ENCODE peak calls at places on chromosomes 2 and 18, in four cellular contexts. P, N, O and I are unnamed samples.

GRCh38 chr18:75111673-75112485 is 97.1 kb downstream of the PTGR3 start:
- DNase-seq in O (no peak), P (no peak), N (no peak), I (no peak)

GRCh38 chr18:56565596-56566355 is 72.6 kb downstream of the TXNL1 start:
- DNase-seq in N (no peak), P (no peak), O (no peak), I (no peak)

GRCh38 chr18:36419913-36420531 is 122.5 kb downstream of the FHOD3 start:
- DNase-seq in N (no peak), O (no peak), P (no peak), I (no peak)

GRCh38 chr18:13615432-13615861 is 110.9 kb downstream of the FAM210A start:
- DNase-seq in N (no peak), P (no peak), O (no peak), I (no peak)

GRCh38 chr2:208426414-208426813 is 19.8 kb downstream of the PTH2R start:
- DNase-seq in N (no peak), P (no peak), O (no peak), I (no peak)

GRCh38 chr18:14089176-14089575 is 43.1 kb downstream of the ZNF519 start:
- DNase-seq in P (no peak), O (no peak), N (no peak), I (no peak)

GRCh38 chr2:237497820-237498128 is 10.7 kb downstream of the MLPH start:
- DNase-seq in N (no peak), P (peak; percentile 76), O (no peak), I (no peak)

GRCh38 chr2:127404466-127405251 is 13.6 kb upstream of the PROC start:
- DNase-seq in N (no peak), P (no peak), O (no peak), I (no peak)

GRCh38 chr2:151766421-151767153 is 32.3 kb upstream of the NEB start:
- DNase-seq in O (no peak), P (no peak), N (no peak), I (no peak)

GRCh38 chr2:127228102-127228501 is 8.0 kb upstream of the CYP27C1 start:
- DNase-seq in O (no peak), N (no peak), P (no peak), I (no peak)

GRCh38 chr2:234422895-234423505 is 73.9 kb downstream of the ARL4C start:
- DNase-seq in O (no peak), N (no peak), P (no peak), I (peak; percentile 33)

GRCh38 chr2:165436559-165436958 is 32.9 kb upstream of the CSRNP3 start:
- DNase-seq in P (no peak), O (no peak), N (no peak), I (no peak)

GRCh38 chr18:44681039-44681595 is 429 bp downstream of the SETBP1 start:
- DNase-seq in O (no peak), N (no peak), P (peak; percentile 27), I (no peak)

GRCh38 chr2:133484106-133484505 is 84.2 kb downstream of the NCKAP5 start:
- DNase-seq in P (no peak), N (no peak), O (no peak), I (no peak)

GRCh38 chr2:230934291-230935131 is 9.5 kb upstream of the GPR55 start:
- DNase-seq in O (peak; percentile 21), N (no peak), P (no peak), I (no peak)

GRCh38 chr18:43625582-43625981 is 348.3 kb upstream of the SYT4 start:
- DNase-seq in O (no peak), P (no peak), N (no peak), I (no peak)

GRCh38 chr2:181573140-181573736 is 83.7 kb downstream of the CERKL start:
- DNase-seq in O (no peak), P (no peak), N (no peak), I (no peak)

GRCh38 chr2:113390133-113390849 is 47.2 kb upstream of the ZNG1B start:
- DNase-seq in O (peak; percentile 46), N (peak; percentile 71), P (peak; percentile 55), I (peak; percentile 52)

GRCh38 chr2:68809324-68810240 is 61.6 kb downstream of the BMP10 start:
- DNase-seq in N (no peak), P (no peak), O (no peak), I (no peak)

GRCh38 chr2:5673861-5674240 is 18.3 kb upstream of the SOX11 start:
- DNase-seq in P (no peak), O (no peak), N (no peak), I (no peak)

GRCh38 chr2:232013701-232014353 is 52.3 kb downstream of the DIS3L2 start:
- DNase-seq in P (no peak), O (no peak), N (peak; percentile 19), I (no peak)

GRCh38 chr2:57906152-57906732 is 140.4 kb upstream of the VRK2 start:
- DNase-seq in O (no peak), P (no peak), N (no peak), I (no peak)

GRCh38 chr2:86216577-86217555 is 17.6 kb downstream of the MRPL35 start:
- DNase-seq in N (no peak), O (no peak), P (no peak), I (no peak)

GRCh38 chr18:45997689-45998088 is 30.6 kb upstream of the EPG5 start:
- DNase-seq in O (no peak), P (no peak), N (no peak), I (no peak)

GRCh38 chr18:69002233-69002632 is 204.4 kb downstream of the CCDC102B start:
- DNase-seq in N (no peak), O (no peak), P (no peak), I (no peak)

GRCh38 chr2:47087051-47087450 is 68.1 kb downstream of the STPG4 start:
- DNase-seq in O (no peak), N (no peak), P (no peak), I (no peak)

GRCh38 chr2:47088371-47089082 is 66.6 kb downstream of the STPG4 start:
- DNase-seq in O (no peak), N (no peak), P (no peak), I (no peak)

GRCh38 chr2:47086054-47086471 is 69.0 kb downstream of the STPG4 start:
- DNase-seq in O (no peak), P (no peak), N (no peak), I (no peak)

GRCh38 chr2:47083886-47084682 is 71.0 kb downstream of the STPG4 start:
- DNase-seq in N (no peak), P (peak; percentile 78), O (no peak), I (no peak)

DNA sequence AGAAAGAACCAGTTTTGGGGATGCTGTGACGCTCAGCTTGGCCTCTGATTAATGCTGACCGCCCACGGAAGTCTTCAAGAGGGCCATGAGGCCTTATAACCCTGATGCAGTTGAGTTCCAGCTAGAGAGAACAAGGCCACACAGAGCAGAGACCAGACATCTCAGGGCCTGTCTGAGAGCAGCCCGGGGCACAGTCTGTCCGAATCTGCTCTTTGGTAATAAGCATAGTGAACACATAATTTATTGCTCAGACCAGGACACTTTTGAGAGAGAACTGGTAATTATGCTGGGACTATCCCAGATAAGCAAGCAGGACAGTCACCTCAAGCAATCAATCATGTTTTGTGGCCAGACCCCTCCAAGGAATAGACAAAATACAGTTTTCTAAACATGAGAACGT is 68.5 kb downstream of the STPG4 start:
- DNase-seq in N (no peak), P (peak; percentile 63), O (no peak), I (no peak)
- H3K27ac ChIP-seq in N (no peak overlapping the region), P (no peak overlapping the region), O (no peak overlapping the region), I (no peak overlapping the region)

GRCh38 chr2:98833172-98833916 is 102.4 kb upstream of the MGAT4A start:
- DNase-seq in N (no peak), P (no peak), O (no peak), I (no peak)
- TF ChIP-seq EP300 in N (no peak), P (no peak), O (no peak), I (no peak)

GRCh38 chr2:119521437-119521825 is 2.9 kb downstream of the SCTR start:
- DNase-seq in O (no peak), P (no peak), N (no peak), I (no peak)

GRCh38 chr2:119523383-119523958 is 812 bp downstream of the SCTR start:
- DNase-seq in N (no peak), P (no peak), O (no peak), I (no peak)

GRCh38 chr2:119525574-119525973 is 1.3 kb upstream of the SCTR start:
- DNase-seq in O (no peak), N (no peak), P (no peak), I (no peak)

GRCh38 chr2:119522561-119523110 is 1.6 kb downstream of the SCTR start:
- DNase-seq in P (no peak), N (no peak), O (no peak), I (no peak)

DNA sequence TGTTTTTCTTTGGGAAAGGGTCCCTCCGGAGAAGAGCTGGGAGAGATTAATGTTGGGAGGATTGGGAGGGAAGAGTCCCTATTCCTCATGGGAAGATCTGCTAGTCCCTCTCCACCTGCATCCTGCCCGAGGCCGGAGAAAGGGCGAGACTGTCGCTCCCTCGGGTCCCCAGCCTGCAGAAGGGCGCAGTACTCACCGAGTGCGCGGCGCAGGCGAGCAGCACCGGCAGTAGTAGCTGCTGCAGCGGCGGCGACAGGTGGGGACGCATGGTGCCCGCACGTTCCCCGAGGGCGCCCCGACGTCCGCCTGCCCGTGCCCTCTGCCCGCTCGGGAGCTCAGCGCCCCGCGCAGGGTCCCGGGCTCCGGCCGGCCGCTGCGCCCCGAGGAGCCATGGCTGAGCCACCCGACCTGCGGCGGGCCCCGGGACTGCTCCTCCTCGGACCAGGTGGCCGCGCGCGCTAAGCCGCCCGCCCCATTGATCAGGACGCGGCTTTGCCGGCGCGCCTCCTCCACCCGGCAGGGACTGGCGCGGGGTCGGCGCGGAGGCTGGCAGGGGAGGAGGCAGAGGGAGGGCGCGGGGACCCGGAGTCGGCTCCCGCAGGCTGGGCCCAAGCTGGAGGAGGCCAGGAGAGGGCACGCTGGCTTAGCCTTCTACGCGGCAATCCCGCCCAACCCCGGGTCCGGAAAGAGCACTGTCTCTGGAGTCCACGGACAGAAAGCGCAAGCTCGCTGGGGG is at the start of gene SCTR:
- DNase-seq in O (peak; percentile 36), P (no peak), N (no peak), I (no peak)
- H3K27ac ChIP-seq in O (no peak within 1 kb of the TSS), P (no peak within 1 kb of the TSS), N (no peak within 1 kb of the TSS), I (no peak within 1 kb of the TSS)

DNA sequence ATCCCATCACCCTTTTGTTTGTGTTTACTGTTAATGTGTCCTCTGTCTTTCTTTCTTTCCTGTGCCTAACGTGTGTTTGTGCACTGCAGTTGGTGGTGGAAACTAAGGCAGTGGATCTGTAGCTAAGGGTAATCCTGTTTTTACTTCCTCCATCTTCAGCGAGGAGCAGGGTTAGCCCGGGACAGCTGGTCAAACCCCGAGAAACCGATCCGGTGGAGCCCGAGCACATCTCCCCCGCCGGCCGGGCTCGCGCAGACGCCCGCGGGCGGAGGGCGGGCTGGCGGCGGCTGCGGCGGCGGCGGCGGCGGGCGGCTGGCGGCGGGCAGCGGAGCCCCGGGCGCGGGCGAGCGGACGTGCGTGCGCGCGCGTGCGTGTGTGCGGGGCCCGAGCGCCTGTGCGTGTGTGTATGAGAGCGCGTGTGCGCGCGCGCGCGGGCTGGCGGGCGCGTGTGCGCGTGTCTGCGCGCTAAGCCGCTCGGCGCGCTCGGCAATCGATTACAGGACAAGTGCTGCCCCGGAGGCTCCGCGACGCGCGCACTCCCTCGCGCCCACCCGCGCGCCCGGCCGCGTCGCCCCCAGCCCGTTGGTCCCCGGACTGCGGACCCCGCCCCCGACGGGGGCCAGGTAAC is at the start of gene IKZF2:
- DNase-seq in O (peak; percentile 88), P (peak; percentile 87), N (peak; percentile 79), I (peak; percentile 84)
- TF ChIP-seq EP300 in O (no peak), P (no peak), N (peak; percentile 19), I (no peak)

DNA sequence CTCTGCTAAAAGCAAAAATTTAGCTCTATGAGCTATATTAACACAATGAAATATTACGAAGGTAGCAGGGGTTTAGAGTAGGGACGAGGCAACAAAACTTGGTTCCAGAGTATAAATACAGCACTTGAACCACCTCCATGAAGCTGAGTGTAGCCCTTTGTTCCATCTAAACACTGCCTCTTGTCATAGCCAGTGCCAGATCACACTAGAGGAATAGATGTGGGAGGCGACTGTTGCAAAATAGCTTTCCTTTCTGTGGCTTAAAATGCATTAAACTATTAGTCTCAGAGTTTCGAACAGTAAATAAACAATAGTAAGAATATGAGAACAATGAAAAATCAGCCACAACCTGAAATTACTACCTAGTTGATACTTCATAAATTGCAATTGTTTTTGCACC is 29.8 kb downstream of the PIEZO2 start:
- DNase-seq in N (no peak), P (no peak), O (no peak), I (no peak)
- H3K27ac ChIP-seq in N (no peak overlapping the region), P (no peak overlapping the region), O (no peak overlapping the region), I (no peak overlapping the region)